ENCODE peak calls at places on chromosomes 4 and X, in six cellular contexts. Z, N, G, D, T and C are unnamed samples. For H3K9me3, the result is how much of the 10 kb centered on the place peaks cover.

GRCh38 chrX:37701588-37701987 is 16.0 kb downstream of the XK start:
- DNase-seq in Z (no peak), N (no peak), G (no peak), D (peak), T (no peak), C (peak)

GRCh38 chrX:154592505-154592904 is 7.6 kb downstream of the CTAG1A start:
- DNase-seq in Z (no peak), N (no peak), G (no peak), D (no peak), T (no peak), C (no peak)

GRCh38 chr4:98688416-98689290 is 30.2 kb upstream of the TSPAN5 start:
- DNase-seq in Z (no peak), N (no peak), G (no peak), D (no peak), T (peak), C (peak)

GRCh38 chr4:168978001-168978700 is 31.9 kb downstream of the CBR4 start:
- DNase-seq in Z (no peak), N (no peak), G (no peak), D (no peak), T (peak), C (no peak)

GRCh38 chrX:35773958-35774564 is 24.1 kb upstream of the MAGEB16 start:
- DNase-seq in Z (no peak), N (no peak), G (no peak), D (no peak), T (no peak), C (no peak)

GRCh38 chr4:136302566-136302965 is 1229.7 kb downstream of the PCDH18 start:
- DNase-seq in Z (no peak), N (no peak), G (no peak), D (no peak), T (no peak), C (no peak)

GRCh38 chr4:76197001-76197743 is 16.5 kb downstream of the SCARB2 start:
- DNase-seq in Z (no peak), N (no peak), G (no peak), D (no peak), T (peak), C (no peak)

GRCh38 chrX:134520860-134521390 is 61.0 kb downstream of the HPRT1 start:
- DNase-seq in Z (no peak), N (no peak), G (peak), D (no peak), T (peak), C (peak)

GRCh38 chrX:154840856-154841255 is 6.4 kb upstream of the SMIM9 start:
- DNase-seq in Z (no peak), N (no peak), G (peak), D (no peak), T (peak), C (peak)

GRCh38 chr4:7055111-7055989 is 12.2 kb downstream of the TADA2B start:
- DNase-seq in Z (no peak), N (peak), G (no peak), D (no peak), T (peak), C (no peak)

GRCh38 chr4:48504352-48504751 is 14.3 kb downstream of the ZAR1 start:
- DNase-seq in Z (no peak), N (no peak), G (no peak), D (no peak), T (no peak), C (no peak)

GRCh38 chr4:133152330-133152791 is 3.3 kb downstream of the PCDH10 start:
- DNase-seq in Z (no peak), N (no peak), G (no peak), D (no peak), T (no peak), C (no peak)

GRCh38 chr4:135201081-135201480 is 999.5 kb upstream of the PABPC4L start:
- DNase-seq in Z (no peak), N (no peak), G (no peak), D (no peak), T (peak), C (no peak)

GRCh38 chrX:15617111-15617510 is 16.4 kb upstream of the ACE2 start:
- DNase-seq in Z (no peak), N (no peak), G (no peak), D (no peak), T (no peak), C (no peak)

GRCh38 chr4:103075894-103076776 is at the start of gene SLC9B2:
- DNase-seq in Z (peak), N (peak), G (peak), D (peak), T (peak), C (peak)

GRCh38 chr4:181078236-181078635 is 1165.0 kb upstream of the TENM3 start:
- DNase-seq in Z (no peak), N (no peak), G (no peak), D (no peak), T (peak), C (no peak)

GRCh38 chr4:54066088-54066415 is 1.6 kb upstream of the CHIC2 start:
- DNase-seq in Z (no peak), N (no peak), G (no peak), D (no peak), T (no peak), C (no peak)

GRCh38 chr4:97513917-97514316 is 629.4 kb downstream of the STPG2 start:
- DNase-seq in Z (no peak), N (no peak), G (no peak), D (no peak), T (no peak), C (no peak)

GRCh38 chr4:164876680-164877324 is at the start of gene APELA:
- DNase-seq in Z (no peak), N (no peak), G (no peak), D (no peak), T (no peak), C (no peak)

GRCh38 chr4:141417387-141417786 is 196.7 kb downstream of the ZNF330 start:
- DNase-seq in Z (no peak), N (no peak), G (no peak), D (no peak), T (peak), C (no peak)

DNA sequence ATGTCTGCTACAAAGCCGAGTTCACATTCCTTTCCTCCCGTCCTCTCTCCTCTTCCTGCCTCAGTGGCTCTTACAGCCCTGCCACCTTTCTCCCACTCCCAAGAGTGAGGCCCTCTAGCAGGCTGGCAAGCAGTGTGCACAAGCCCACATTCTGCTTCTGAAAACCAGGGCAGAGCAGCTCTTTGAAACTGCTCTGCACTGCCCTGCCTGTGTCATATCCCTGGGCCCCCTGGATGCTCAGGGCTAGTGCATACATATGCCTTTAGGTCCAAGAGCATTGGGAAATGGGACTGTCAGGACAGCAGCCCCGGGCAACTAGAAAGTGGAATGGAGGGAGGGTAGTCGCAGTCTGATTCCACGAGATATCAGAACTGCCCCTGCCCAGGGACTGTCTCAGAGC is 42.4 kb downstream of the CNGA2 start:
- DNase-seq in Z (no peak), N (no peak), G (no peak), D (no peak), T (no peak), C (no peak)
- H3K9me3 ChIP-seq in Z (under half), N (under half), G (under half), D (under half), T (under half), C (under half)

GRCh38 chrX:143081231-143081630 is 55.5 kb downstream of the SPANXN4 start:
- DNase-seq in Z (no peak), N (no peak), G (no peak), D (no peak), T (no peak), C (no peak)

DNA sequence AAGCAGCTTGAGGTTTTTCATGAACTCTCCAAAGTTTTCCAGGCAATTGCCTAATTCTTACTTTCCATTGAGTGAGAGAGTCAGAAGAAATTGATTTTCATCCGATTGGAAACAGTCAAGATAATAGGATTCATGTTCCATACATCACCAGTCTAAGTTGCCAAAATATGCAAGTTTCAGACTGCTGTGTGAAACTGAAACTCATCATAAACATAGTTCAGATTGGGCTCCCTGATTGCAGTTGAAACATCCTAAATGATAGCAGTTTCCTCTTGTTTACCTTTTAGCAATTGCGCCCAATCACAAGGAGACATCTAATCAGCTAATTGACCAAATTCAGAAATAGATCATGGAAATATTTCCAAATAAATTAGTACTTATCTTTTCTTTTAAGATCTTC is 56.8 kb downstream of the SPANXN4 start:
- DNase-seq in Z (no peak), N (no peak), G (no peak), D (no peak), T (no peak), C (no peak)
- H3K9me3 ChIP-seq in Z (under half), N (under half), G (under half), D (under half), T (under half), C (under half)

DNA sequence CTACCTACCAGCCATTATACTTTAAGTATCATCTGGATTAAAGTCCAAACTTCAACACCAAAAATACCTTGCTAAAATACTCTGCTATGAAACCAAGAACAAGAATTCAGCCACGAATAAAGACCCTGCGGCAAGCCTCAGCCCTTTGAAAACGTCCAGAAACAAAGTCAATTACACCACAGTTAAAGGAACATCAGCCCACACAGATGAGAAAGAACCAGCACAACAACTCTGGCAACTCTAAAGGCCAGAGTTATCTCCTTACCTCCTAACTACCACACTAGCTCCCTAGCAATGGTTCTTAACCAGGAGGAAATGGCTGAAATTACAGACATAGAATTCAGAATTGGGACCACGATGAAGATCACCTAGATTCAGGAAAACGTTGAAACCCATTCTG is 23.4 kb downstream of the ABCB7 start:
- DNase-seq in Z (no peak), N (no peak), G (no peak), D (no peak), T (no peak), C (no peak)
- H3K9me3 ChIP-seq in Z (under half), N (under half), G (under half), D (under half), T (under half), C (under half)

GRCh38 chrX:144612076-144612475 is 635.2 kb upstream of the SPANXN1 start:
- DNase-seq in Z (no peak), N (no peak), G (no peak), D (no peak), T (no peak), C (no peak)
- H3K9me3 ChIP-seq in Z (under half), N (under half), G (under half), D (under half), T (under half), C (under half)

GRCh38 chrX:55521687-55522086 is 32.0 kb upstream of the USP51 start:
- DNase-seq in Z (no peak), N (no peak), G (no peak), D (no peak), T (no peak), C (no peak)

GRCh38 chrX:55522577-55523254 is 33.1 kb upstream of the USP51 start:
- DNase-seq in Z (no peak), N (no peak), G (no peak), D (no peak), T (no peak), C (peak)

DNA sequence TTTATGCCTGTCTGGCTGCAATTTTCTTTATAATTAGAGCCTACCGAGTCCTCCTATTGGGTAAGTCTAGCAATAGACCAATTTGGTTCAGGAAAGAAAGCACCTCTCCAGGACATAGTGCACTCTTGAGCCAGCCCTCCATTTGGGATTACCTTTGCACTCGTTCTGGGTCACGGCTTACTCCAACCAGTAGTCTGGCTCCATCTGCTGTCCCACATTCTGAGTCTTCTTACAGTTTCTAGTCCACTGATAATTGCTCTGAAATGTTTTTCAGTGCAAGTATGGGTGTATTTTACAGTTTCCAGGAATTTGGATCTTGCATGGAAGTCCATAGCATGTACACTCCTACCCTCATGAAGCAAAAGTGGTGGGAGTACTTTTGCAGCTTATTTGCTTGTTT is 34.8 kb upstream of the USP51 start:
- DNase-seq in Z (no peak), N (no peak), G (no peak), D (no peak), T (peak), C (no peak)
- H3K9me3 ChIP-seq in Z (under half), N (under half), G (under half), D (under half), T (under half), C (under half)

GRCh38 chr4:99811850-99812249 is 4.8 kb upstream of the DAPP1 start:
- DNase-seq in Z (peak), N (no peak), G (peak), D (no peak), T (peak), C (peak)
- H3K9me3 ChIP-seq in Z (under half), N (under half), G (under half), D (under half), T (under half), C (under half)

DNA sequence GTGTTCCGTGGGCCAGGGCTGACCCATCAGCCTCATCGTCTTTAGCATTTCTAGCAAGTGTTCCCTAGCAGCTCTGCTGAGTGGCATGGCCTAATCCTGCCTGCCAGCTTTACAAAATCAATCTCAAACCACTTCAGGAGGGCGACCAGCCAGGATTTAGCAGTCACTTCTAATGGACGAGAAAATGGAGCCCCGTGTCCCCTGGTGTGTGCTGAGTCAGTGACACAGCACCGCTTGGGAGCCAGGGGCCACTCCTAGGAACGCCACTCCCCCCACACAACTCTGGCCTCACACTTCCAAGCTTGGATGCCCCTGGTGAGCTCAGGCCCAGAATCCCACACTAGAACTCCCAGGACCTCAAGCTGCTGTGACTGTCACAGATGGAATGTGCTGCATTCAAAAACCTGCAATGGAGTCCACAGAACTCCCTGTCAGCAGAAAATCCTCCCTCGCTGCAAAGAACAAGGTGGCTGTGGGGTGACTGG is 311.2 kb upstream of the GATB start:
- DNase-seq in Z (no peak), N (no peak), G (no peak), D (no peak), T (peak), C (no peak)
- H3K9me3 ChIP-seq in Z (under half), N (under half), G (under half), D (under half), T (under half), C (under half)